ENCODE peak calls at places on chromosomes 7 and 10, in four cellular contexts. N, R, P and S are unnamed samples.
A peak's percentile ranks its signal among the peaks of the same experiment; 100 is the strongest.

GRCh38 chr10:17214486-17214885 is 13.0 kb upstream of the TRDMT1 start:
- DNase-seq in N (no peak), P (no peak), R (no peak), S (no peak)

GRCh38 chr10:21090609-21091082 is 193.5 kb upstream of the NEBL start:
- DNase-seq in N (no peak), R (no peak), P (no peak), S (no peak)

GRCh38 chr7:84040365-84040764 is 154.2 kb downstream of the SEMA3A start:
- DNase-seq in R (no peak), P (no peak), N (no peak), S (no peak)

GRCh38 chr7:20598479-20599419 is 16.7 kb upstream of the ABCB5 start:
- DNase-seq in R (no peak), P (no peak), N (peak; percentile 49), S (no peak)

GRCh38 chr10:71179382-71179781 is 33.0 kb upstream of the UNC5B start:
- DNase-seq in P (no peak), R (no peak), N (no peak), S (no peak)

GRCh38 chr10:69043931-69044531 is 43.9 kb upstream of the SRGN start:
- DNase-seq in P (no peak), R (no peak), N (peak; percentile 73), S (no peak)

GRCh38 chr7:129774359-129774758 is 162.8 kb downstream of the NRF1 start:
- DNase-seq in N (no peak), R (no peak), P (no peak), S (peak; percentile 56)

GRCh38 chr10:31949266-31949665 is 20.6 kb upstream of the ARHGAP12 start:
- DNase-seq in P (no peak), R (no peak), N (no peak), S (no peak)

GRCh38 chr10:97016728-97017473 is 168.9 kb downstream of the SLIT1 start:
- DNase-seq in N (no peak), R (no peak), P (no peak), S (no peak)

GRCh38 chr7:133513608-133514007 is 260.7 kb downstream of the EXOC4 start:
- DNase-seq in P (no peak), N (no peak), R (no peak), S (no peak)

GRCh38 chr7:14045651-14046050 is 56.2 kb upstream of the ETV1 start:
- DNase-seq in R (no peak), N (no peak), P (no peak), S (no peak)

GRCh38 chr7:135741905-135742304 is 6.7 kb downstream of the FAM180A start:
- DNase-seq in R (no peak), P (no peak), N (no peak), S (no peak)

DNA sequence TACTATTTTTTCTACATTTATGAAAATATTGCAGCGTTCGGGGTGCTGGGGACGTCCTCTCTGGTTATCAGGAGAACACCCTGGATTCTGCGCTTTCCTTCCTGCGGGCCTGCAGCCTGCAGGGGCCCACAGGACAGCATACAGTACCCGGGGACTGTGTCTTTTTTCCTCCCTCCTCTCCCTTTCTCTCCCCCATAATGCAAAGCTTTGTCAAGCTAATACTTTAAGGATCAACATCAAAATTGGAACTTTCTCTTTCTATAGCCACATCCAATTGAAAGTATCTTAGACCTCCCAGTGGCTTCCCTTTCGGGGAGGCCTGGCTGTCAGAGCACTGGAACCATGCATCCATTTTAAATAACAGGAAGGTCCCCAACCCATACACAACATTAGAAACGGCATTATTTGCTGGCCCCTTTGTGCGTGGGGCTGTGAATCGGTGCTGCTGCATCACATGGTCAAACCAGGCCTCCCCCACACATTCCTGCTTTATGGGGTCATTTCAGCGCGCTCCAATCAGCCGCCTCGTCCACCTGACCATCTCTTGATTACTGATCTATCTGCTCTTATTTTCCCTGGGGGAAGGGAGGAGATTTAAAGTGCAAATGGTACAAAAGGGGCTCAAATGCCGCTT is 505.1 kb downstream of the DNAJB6 start:
- DNase-seq in P (no peak), R (peak; percentile 70), N (no peak), S (peak; percentile 16)
- H3K9me3 ChIP-seq in P (no peaks in the 10 kb centered on the region), R (no peaks in the 10 kb centered on the region), N (no peaks in the 10 kb centered on the region), S (no peaks in the 10 kb centered on the region)

DNA sequence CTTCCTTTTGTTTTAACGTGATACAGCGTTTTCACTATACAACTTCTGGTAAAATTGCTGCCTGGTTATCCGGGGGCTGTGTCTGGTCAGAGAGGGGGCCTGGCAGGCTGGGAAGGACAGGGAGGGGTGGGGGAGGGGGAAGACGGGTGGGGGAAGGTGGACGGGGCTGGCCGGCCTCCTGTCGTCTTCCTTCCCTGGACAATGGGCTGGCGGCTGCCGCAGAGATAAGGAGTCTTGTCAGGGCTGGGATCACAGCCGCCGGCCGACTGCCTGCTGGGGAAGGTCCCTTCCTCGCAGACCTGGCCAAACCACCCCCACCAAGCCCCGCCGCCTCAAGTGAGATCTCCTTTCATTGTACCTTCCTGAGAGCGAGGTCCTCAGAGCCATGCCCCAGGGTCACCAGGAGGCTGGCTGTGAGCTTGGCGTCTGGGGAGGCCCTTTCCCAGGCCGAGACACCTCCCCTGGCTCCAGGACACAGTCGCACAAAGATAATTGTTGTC is 151.2 kb upstream of the TNRC18 start:
- DNase-seq in P (peak; percentile 61), R (peak; percentile 42), N (no peak), S (peak; percentile 76)
- H3K4me1 ChIP-seq in P (peaks cover 5% of the 10 kb centered on the region), R (peaks cover 24% of the 10 kb centered on the region), N (peaks cover 21% of the 10 kb centered on the region), S (peaks cover 19% of the 10 kb centered on the region)

GRCh38 chr10:52031771-52032170 is 282.3 kb upstream of the DKK1 start:
- DNase-seq in P (no peak), R (no peak), N (no peak), S (no peak)

GRCh38 chr10:52030975-52031374 is 283.1 kb upstream of the DKK1 start:
- DNase-seq in P (no peak), N (no peak), R (no peak), S (no peak)

GRCh38 chr10:52029628-52030027 is 284.5 kb upstream of the DKK1 start:
- DNase-seq in N (no peak), P (no peak), R (no peak), S (no peak)

GRCh38 chr10:52030051-52030867 is 283.8 kb upstream of the DKK1 start:
- DNase-seq in P (no peak), R (no peak), N (no peak), S (no peak)

DNA sequence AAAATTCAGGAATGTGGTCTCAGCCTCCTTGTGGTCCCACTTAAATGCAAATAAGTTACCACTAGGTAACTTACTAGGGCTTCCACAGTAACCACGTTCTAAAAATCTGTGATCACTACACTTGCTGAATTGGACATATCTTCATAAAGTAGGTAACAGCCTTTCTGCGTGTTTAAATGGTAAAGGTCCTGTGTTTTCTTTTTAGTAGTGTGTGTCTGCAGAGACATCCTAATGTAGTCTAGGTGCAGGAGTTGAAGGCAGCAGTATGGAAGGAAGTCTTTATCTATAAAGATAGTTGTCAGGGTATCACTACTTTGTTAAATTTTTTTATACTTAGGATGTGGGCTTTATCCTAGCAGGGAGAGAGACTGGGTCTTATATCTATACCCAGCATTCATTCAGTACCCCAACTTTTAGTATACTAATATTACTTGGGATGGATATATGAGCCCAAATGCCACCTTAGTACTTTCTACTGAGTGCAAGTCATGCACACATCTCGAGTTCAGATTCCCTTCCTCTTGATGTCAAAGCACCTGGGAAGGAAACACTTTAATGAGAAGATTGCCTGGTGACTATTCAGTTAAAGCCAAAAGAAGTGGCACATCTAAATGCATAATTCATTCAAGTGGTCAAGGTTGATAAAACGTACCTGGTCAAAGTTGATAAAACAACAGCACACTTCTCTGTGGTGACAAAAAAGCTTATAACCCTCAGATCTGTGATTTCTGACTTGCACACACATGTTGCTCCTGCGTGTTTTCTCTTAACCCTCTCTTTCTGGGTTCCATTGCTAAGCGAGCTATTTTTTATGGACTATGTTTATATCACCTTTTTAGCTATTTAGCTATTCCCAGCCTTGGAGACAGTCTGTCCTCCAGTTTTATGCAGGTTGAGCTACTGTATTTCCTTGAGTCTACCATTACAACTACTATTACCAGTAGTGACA is 281.1 kb upstream of the DKK1 start:
- DNase-seq in N (no peak), R (no peak), P (no peak), S (no peak)
- TF ChIP-seq POLR2A in N (no peak), R (no peak), P (no peak), S (no peak)

GRCh38 chr7:158373761-158374545 is 213.7 kb downstream of the PTPRN2 start:
- DNase-seq in R (no peak), N (no peak), P (no peak), S (peak; percentile 58)

GRCh38 chr7:158372400-158373302 is 215.0 kb downstream of the PTPRN2 start:
- DNase-seq in R (no peak), N (no peak), P (no peak), S (peak; percentile 45)

GRCh38 chr7:158375034-158375433 is 212.6 kb downstream of the PTPRN2 start:
- DNase-seq in P (no peak), R (no peak), N (no peak), S (peak; percentile 32)

GRCh38 chr7:158371856-158372255 is 215.8 kb downstream of the PTPRN2 start:
- DNase-seq in R (no peak), N (no peak), P (no peak), S (peak; percentile 54)

DNA sequence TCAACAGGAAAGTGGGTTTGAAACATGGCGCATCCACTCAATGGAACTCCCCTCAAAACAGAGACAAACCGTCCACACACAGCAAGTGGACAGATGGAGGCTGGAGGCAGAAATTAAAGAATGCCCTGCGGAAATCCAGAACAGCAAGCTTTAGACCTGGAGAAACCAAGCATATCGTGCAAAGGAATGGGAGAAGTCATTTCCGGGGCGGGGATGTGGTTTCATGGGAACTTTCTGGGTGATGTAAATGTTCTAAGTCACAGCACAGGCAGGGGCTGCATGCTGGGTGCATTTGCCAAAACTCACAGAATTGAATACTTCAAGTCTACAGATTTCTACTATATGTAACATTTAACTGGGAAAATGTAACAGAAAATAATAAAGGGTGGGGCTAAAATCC is 213.0 kb downstream of the PTPRN2 start:
- DNase-seq in N (no peak), P (no peak), R (no peak), S (no peak)
- H3K9me3 ChIP-seq in N (no peaks in the 10 kb centered on the region), P (no peaks in the 10 kb centered on the region), R (no peaks in the 10 kb centered on the region), S (no peaks in the 10 kb centered on the region)

GRCh38 chr10:5648494-5649457 is 17.6 kb downstream of the ASB13 start:
- DNase-seq in N (no peak), P (no peak), R (no peak), S (peak; percentile 75)
- H3K4me1 ChIP-seq in N (peaks cover 20% of the 10 kb centered on the region), P (peaks cover 57% of the 10 kb centered on the region), R (peaks cover 50% of the 10 kb centered on the region), S (peaks cover 21% of the 10 kb centered on the region)

GRCh38 chr10:78336402-78336791 is 302.7 kb downstream of the RPS24 start:
- DNase-seq in R (no peak), N (peak; percentile 26), P (peak; percentile 42), S (no peak)

GRCh38 chr10:78337646-78338391 is 304.2 kb downstream of the RPS24 start:
- DNase-seq in R (no peak), P (peak; percentile 24), N (peak; percentile 34), S (peak; percentile 41)

GRCh38 chr10:78337016-78337415 is 303.4 kb downstream of the RPS24 start:
- DNase-seq in N (peak; percentile 13), R (no peak), P (peak; percentile 37), S (no peak)

GRCh38 chr10:78335371-78335690 is 301.7 kb downstream of the RPS24 start:
- DNase-seq in R (no peak), N (no peak), P (no peak), S (no peak)

DNA sequence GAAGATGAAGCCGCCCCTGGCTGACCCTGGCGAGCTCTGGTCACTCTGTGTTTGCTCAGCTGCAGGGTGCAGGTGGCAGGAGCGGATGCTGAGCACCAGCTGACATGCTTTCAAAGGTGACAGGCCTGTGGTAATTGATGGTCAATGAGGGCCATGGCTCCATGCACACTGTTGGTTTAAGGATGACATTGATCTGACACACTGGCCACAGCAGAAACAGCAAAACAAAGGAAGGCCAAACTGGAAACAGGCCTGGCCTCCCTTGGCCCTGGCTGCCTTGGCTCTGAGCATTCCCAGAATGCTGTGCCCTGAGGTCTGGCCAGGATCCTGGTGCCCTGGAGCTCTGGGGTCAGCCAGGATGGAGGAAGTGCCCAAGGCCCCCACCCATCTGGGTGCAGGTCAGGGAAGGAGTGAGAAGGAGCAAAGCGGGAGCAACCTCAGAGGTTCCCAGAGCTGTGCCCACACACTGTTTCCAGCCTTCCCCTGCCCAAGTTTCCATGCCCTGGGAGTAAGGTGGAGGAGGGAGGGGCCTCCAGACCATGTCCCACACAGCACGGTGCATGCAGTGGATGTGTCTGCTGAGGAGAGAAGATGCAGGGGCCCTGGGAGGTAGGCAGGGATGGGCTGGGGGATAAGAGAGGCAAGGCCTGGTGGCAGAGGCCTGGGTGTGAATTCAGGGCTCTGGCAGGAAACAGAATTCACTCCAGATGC is 302.2 kb downstream of the RPS24 start:
- DNase-seq in R (no peak), P (peak; percentile 81), N (peak; percentile 42), S (no peak)
- TF ChIP-seq POLR2A in R (no peak), P (no peak), N (no peak), S (no peak)